ENCODE peak calls at places on chromosomes 11 and 22, in eight cellular contexts. G is RWPE1; R is GM04504; U is islet precursor cell; A is coronary artery; Y is OCI-M1; F is CD8-positive, alpha-beta T cell; Q is ovary. H is an unnamed sample.
A peak's percentile ranks its signal among the peaks of the same experiment; 100 is the strongest.

GRCh38 chr11:120884290-120885020 is 139.4 kb upstream of the TBCEL start:
- DNase-seq in G (no peak), R (no peak), U (no peak), A (no peak), Y (no peak), F (no peak), Q (no peak), H (no peak)

GRCh38 chr11:61657566-61657965 is 22.6 kb upstream of the DAGLA start:
- DNase-seq in G (no peak), R (no peak), U (no peak), A (no peak), Y (no peak), F (no peak), Q (no peak), H (no peak)

GRCh38 chr22:22248878-22249277 is 4.3 kb downstream of the VPREB1 start:
- DNase-seq in G (no peak), R (no peak), U (no peak), A (no peak), Y (no peak), F (no peak), Q (no peak), H (no peak)

GRCh38 chr11:86262387-86262786 is 17.8 kb downstream of the EED start:
- DNase-seq in G (no peak), R (no peak), U (no peak), A (no peak), Y (no peak), F (no peak), Q (no peak), H (no peak)

GRCh38 chr22:49925525-49926128 is 7.2 kb downstream of the CRELD2 start:
- DNase-seq in G (no peak), R (no peak), U (no peak), A (no peak), Y (no peak), F (peak; percentile 89), Q (no peak), H (no peak)

GRCh38 chr22:46444390-46444854 is 93.0 kb downstream of the CELSR1 start:
- DNase-seq in G (no peak), R (no peak), U (no peak), A (no peak), Y (no peak), F (no peak), Q (no peak), H (no peak)

GRCh38 chr11:8527939-8528338 is 66.1 kb downstream of the STK33 start:
- DNase-seq in G (no peak), R (no peak), U (no peak), A (no peak), Y (no peak), F (no peak), Q (no peak), H (no peak)

GRCh38 chr11:21177379-21177778 is 508.0 kb downstream of the NELL1 start:
- DNase-seq in G (no peak), R (no peak), U (no peak), A (no peak), Y (no peak), F (no peak), Q (no peak), H (no peak)

GRCh38 chr11:1399386-1400167 is 9.8 kb downstream of the BRSK2 start:
- DNase-seq in G (no peak), R (no peak), U (no peak), A (no peak), Y (no peak), F (no peak), Q (peak; percentile 7), H (no peak)

GRCh38 chr22:18962308-18962635 is 26.2 kb upstream of the PRODH start:
- DNase-seq in G (no peak), R (no peak), U (no peak), A (no peak), Y (no peak), F (no peak), Q (no peak), H (no peak)

GRCh38 chr22:36659762-36660509 is 43.6 kb downstream of the CACNG2 start:
- DNase-seq in G (peak; percentile 81), R (peak; percentile 87), U (peak; percentile 77), A (peak; percentile 90), Y (peak; percentile 96), F (no peak), Q (peak; percentile 47), H (peak; percentile 63)

GRCh38 chr11:62143727-62144126 is 19.9 kb downstream of the INCENP start:
- DNase-seq in G (no peak), R (no peak), U (no peak), A (peak; percentile 57), Y (no peak), F (no peak), Q (no peak), H (no peak)

GRCh38 chr22:39959640-39960447 is at the start of gene TMA7B:
- DNase-seq in G (peak; percentile 20), R (no peak), U (peak; percentile 95), A (no peak), Y (no peak), F (peak; percentile 56), Q (no peak), H (peak; percentile 21)

GRCh38 chr11:20360650-20361049 is 2.9 kb upstream of the HTATIP2 start:
- DNase-seq in G (no peak), R (no peak), U (no peak), A (no peak), Y (peak; percentile 97), F (peak; percentile 38), Q (no peak), H (no peak)

GRCh38 chr22:39954584-39955055 is 5.6 kb upstream of the TMA7B start:
- DNase-seq in G (no peak), R (no peak), U (no peak), A (no peak), Y (no peak), F (no peak), Q (no peak), H (peak; percentile 86)

GRCh38 chr22:27885977-27886842 is 32.8 kb downstream of the PITPNB start:
- DNase-seq in G (peak; percentile 37), R (peak; percentile 77), U (no peak), A (no peak), Y (peak; percentile 48), F (peak; percentile 45), Q (peak; percentile 45), H (peak; percentile 91)

GRCh38 chr11:113274708-113275582 is 39.4 kb upstream of the TTC12 start:
- DNase-seq in G (peak; percentile 27), R (no peak), U (peak; percentile 77), A (no peak), Y (no peak), F (no peak), Q (no peak), H (no peak)

GRCh38 chr11:10538924-10539323 is 2.1 kb downstream of the RNF141 start:
- DNase-seq in G (no peak), R (no peak), U (no peak), A (no peak), Y (no peak), F (no peak), Q (no peak), H (no peak)

GRCh38 chr22:32352681-32353080 is 5.0 kb upstream of the RFPL3 start:
- DNase-seq in G (no peak), R (no peak), U (peak; percentile 45), A (no peak), Y (no peak), F (no peak), Q (no peak), H (no peak)

H was measured in AG04450.